ENCODE peak calls at places on chromosome 6, in ten cellular contexts. B is PC-3, T is body of pancreas, A is neural progenitor cell, O is uterus, F is H9, D is A549, P is K562, W is thoracic aorta, E is IMR-90. N is an unnamed sample.

GRCh38 chr6:136549359-136550044 is 720 bp downstream of the MAP7 start:
- DNase-seq in B (peak; percentile 37), T (peak; percentile 18), A (peak; percentile 56), O (peak; percentile 18), F (peak; percentile 53), D (peak; percentile 49), P (peak; percentile 36), W (no peak), E (no peak), N (peak; percentile 39)

GRCh38 chr6:117573006-117573680 is 29.2 kb downstream of the GOPC start:
- DNase-seq in B (no peak), T (no peak), A (no peak), O (no peak), F (no peak), D (no peak), P (no peak), W (no peak), E (no peak), N (no peak)

GRCh38 chr6:136669299-136669699 is 119.1 kb upstream of the MAP7 start:
- DNase-seq in B (peak; percentile 85), T (peak; percentile 26), A (no peak), O (no peak), F (no peak), D (no peak), P (peak; percentile 77), W (no peak), E (peak; percentile 89), N (no peak)

GRCh38 chr6:7161253-7161623 is 53.5 kb downstream of the RREB1 start:
- DNase-seq in B (no peak), T (no peak), A (no peak), O (no peak), F (no peak), D (no peak), P (no peak), W (no peak), E (no peak), N (no peak)

GRCh38 chr6:137352859-137353258 is 133.7 kb upstream of the IFNGR1 start:
- DNase-seq in B (no peak), T (no peak), A (no peak), O (no peak), F (no peak), D (peak; percentile 18), P (no peak), W (no peak), E (no peak), N (peak; percentile 55)

GRCh38 chr6:155583997-155584396 is 128.4 kb upstream of the NOX3 start:
- DNase-seq in B (no peak), T (no peak), A (no peak), O (no peak), F (no peak), D (no peak), P (no peak), W (no peak), E (no peak), N (no peak)

GRCh38 chr6:161476711-161477110 is 202.8 kb upstream of the AGPAT4 start:
- DNase-seq in B (no peak), T (peak; percentile 25), A (no peak), O (no peak), F (no peak), D (no peak), P (no peak), W (no peak), E (no peak), N (no peak)

GRCh38 chr6:105824732-105825131 is 261.4 kb upstream of the PRDM1 start:
- DNase-seq in B (peak; percentile 9), T (no peak), A (no peak), O (no peak), F (no peak), D (no peak), P (no peak), W (no peak), E (peak; percentile 81), N (no peak)

GRCh38 chr6:160137130-160137988 is 15.7 kb downstream of the SLC22A1 start:
- DNase-seq in B (no peak), T (peak; percentile 44), A (no peak), O (no peak), F (no peak), D (no peak), P (no peak), W (no peak), E (no peak), N (no peak)

GRCh38 chr6:160138839-160139419 is 17.3 kb downstream of the SLC22A1 start:
- DNase-seq in B (no peak), T (no peak), A (no peak), O (no peak), F (no peak), D (no peak), P (no peak), W (no peak), E (no peak), N (no peak)

GRCh38 chr6:160135922-160136655 is 14.5 kb downstream of the SLC22A1 start:
- DNase-seq in B (no peak), T (no peak), A (no peak), O (no peak), F (no peak), D (no peak), P (no peak), W (no peak), E (no peak), N (no peak)

GRCh38 chr6:160139420-160139851 is 17.8 kb downstream of the SLC22A1 start:
- DNase-seq in B (peak; percentile 81), T (no peak), A (no peak), O (peak; percentile 55), F (no peak), D (peak; percentile 62), P (no peak), W (peak; percentile 24), E (peak; percentile 92), N (no peak)

DNA sequence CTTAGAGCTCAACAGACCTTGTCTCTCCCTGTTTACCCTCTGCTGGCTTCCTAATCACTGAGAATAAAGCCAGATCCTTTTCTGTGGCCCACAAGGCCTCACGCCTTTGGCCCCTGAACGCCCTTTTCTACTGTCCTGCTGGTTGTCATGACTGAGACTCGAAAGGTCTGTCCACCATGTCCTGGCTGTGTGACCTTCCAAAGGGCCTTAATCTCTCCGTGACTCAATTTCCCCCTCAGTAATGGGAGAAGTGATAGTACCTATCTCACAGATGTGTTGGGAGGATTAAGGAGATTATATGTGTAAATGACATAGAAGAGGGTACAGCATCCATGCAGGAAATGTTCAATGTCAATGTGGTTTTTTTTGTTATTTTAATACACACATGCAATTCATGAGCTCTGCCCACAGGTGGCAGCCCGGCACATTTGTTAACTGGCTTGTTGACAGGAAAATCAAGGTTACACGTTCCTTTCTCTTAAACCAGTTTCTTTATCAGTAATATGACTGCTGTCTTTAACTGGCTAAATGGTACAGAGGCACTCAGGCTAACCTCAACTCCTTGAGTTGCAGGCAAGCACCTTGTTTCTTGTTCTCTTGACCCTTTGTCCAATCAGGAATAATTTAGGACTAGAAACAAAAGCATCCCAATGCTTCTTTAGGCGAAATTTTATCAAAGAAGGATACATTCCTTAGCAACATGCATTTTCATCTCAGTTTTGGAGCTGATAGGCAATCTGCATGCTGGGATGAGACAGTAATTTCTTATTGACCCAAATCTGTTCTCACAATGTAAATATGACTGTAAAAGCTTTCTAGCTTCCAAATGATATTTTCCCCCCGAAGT is 16.6 kb downstream of the SLC22A1 start:
- DNase-seq in B (peak; percentile 74), T (peak; percentile 68), A (peak; percentile 59), O (peak; percentile 53), F (no peak), D (peak; percentile 65), P (peak; percentile 73), W (no peak), E (peak; percentile 72), N (no peak)
- TF ChIP-seq CTCF in B (peak; percentile 79), T (peak; percentile 72), A (peak; percentile 76), O (peak; percentile 72), F (peak; percentile 84), D (peak; percentile 62), P (peak; percentile 85), W (peak; percentile 76), E (peak; percentile 76), N (peak; percentile 75)

GRCh38 chr6:167092672-167093339 is 30.1 kb upstream of the CCR6 start:
- DNase-seq in B (no peak), T (no peak), A (no peak), O (no peak), F (no peak), D (no peak), P (no peak), W (no peak), E (no peak), N (no peak)

GRCh38 chr6:167089243-167090142 is 33.4 kb upstream of the CCR6 start:
- DNase-seq in B (no peak), T (no peak), A (no peak), O (no peak), F (no peak), D (no peak), P (no peak), W (no peak), E (no peak), N (no peak)

GRCh38 chr6:167093406-167093921 is 29.4 kb upstream of the CCR6 start:
- DNase-seq in B (no peak), T (no peak), A (no peak), O (no peak), F (no peak), D (no peak), P (no peak), W (no peak), E (no peak), N (no peak)

GRCh38 chr6:167090171-167090570 is 32.7 kb upstream of the CCR6 start:
- DNase-seq in B (no peak), T (no peak), A (no peak), O (no peak), F (no peak), D (no peak), P (no peak), W (no peak), E (no peak), N (no peak)

DNA sequence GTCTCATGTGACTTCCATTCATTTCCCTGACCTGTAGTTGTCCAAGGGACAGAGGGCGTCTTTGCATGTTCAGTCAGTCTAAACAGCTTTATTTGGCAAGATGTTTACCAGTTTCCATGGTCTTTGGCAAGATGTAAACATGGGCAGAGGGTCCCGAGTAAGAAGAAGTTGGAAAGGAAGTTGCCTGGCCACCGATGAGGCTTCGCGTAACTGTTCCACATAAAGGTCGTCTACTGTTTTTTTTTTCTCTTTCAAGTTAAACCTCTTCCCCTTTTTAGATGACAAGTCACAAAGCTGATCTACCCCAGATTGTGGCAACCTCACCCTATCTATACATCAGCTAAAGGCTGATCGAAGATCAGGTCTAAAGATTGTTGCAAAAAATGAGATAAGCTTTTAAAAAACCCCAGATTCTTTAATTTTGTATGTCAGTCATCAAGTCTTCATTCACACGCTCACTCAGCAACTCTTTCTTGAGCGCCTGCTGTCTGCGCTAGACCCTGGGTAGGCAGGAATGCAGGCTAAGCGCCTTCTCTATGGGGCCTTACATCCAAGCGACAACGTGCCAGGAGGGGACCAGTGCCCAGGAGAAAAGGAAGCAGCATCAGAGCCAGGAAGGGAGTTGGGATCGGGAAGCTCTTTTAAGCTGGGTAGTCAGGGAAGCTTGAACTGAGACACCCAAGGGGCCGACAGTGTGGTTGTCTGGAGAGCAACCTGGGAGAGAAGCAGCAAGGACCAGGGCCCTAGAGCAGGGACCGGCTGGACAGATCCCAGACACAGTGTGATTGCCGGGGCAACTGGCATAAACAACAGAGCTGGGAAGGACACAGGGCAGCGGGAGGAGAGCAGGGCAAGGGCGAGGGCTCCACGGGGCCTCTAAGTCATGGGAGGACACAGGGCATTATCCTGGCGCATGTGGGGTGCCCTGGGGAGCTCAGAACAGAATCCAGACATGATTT is 31.5 kb upstream of the CCR6 start:
- DNase-seq in B (no peak), T (peak; percentile 19), A (no peak), O (no peak), F (no peak), D (no peak), P (no peak), W (no peak), E (no peak), N (no peak)
- H3K4me1 ChIP-seq in B (no peaks in the 10 kb centered on the region), T (no peaks in the 10 kb centered on the region), A (peaks cover 16% of the 10 kb centered on the region), O (no peaks in the 10 kb centered on the region), F (no peaks in the 10 kb centered on the region), D (no peaks in the 10 kb centered on the region), P (peaks cover 9% of the 10 kb centered on the region), W (no peaks in the 10 kb centered on the region), E (no peaks in the 10 kb centered on the region), N (no peaks in the 10 kb centered on the region)

DNA sequence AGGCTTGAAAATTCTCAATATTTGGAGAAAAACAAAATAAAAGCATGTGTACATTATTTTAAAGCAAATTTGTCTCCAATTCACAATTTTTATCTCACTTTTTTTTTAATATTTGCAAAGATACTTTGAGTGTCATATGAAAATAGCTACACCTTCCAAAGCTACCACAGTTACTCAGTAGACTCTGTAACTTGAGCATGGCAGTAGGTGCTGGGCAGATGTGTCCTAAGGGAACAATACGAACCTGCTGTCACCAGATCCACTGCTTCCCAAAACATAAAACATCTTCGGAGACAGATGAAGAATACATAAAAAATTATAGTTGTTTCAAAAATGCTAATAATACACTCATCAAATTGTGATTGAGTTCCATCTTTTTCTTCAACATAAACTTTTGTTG is 10.6 kb downstream of the WDR27 start:
- DNase-seq in B (no peak), T (no peak), A (no peak), O (no peak), F (no peak), D (no peak), P (no peak), W (no peak), E (no peak), N (no peak)
- H3K9me3 ChIP-seq in B (no peaks in the 10 kb centered on the region), T (no peaks in the 10 kb centered on the region), A (peaks cover 10% of the 10 kb centered on the region), O (no peaks in the 10 kb centered on the region), F (no peaks in the 10 kb centered on the region), D (peaks cover 8% of the 10 kb centered on the region), P (peaks cover 7% of the 10 kb centered on the region), W (peaks cover 3% of the 10 kb centered on the region), E (peaks cover 4% of the 10 kb centered on the region), N (peaks cover 6% of the 10 kb centered on the region)

DNA sequence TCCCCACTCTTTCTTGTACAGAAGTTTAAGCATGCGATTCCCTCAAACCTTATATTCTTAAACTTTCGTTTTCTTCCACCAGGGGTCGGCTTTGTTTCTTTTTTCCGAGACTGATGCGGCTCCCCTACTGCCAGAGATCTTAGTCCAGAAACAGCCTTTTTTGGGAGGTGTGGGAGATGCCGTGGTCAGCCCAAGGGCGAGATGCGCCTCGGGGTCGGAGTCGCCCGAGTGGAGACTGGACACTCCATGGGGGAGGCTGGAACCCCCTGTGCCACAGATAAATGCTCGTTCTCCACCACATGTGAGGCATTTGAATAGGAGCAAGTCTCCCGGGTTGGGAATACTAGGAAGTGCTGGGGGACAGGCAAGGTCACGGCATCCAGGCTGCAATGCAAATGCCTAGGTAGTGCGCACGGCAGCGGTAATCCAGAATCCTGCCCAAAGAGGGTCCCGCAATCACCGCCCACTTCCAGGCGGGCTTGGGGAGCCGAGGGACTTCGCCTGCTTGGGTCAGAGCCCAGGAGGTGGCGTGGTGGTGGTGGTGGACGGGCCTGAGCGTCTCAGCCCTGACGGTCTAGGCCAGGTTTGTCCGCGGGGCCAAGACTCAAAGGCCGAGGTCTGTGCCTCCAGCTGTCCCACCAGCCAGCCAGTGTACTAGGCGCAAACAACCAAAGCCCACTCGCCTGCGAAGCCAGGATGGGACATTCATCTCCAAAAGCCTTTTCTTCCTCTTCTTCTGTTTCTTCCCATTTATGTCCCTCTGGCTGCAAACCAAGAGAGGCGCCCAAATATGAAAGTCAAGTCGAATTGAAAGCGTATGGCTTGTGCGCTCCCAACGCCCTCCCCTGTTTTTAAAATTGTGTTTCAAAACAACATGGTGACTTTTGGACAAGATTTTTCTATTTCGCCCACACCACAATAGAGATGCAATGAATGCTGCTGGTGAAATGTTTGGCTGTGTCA is 39.3 kb upstream of the OSTM1 start:
- DNase-seq in B (peak; percentile 64), T (peak; percentile 37), A (peak; percentile 76), O (peak; percentile 16), F (peak; percentile 81), D (peak; percentile 34), P (peak; percentile 65), W (no peak), E (peak; percentile 48), N (peak; percentile 67)
- TF ChIP-seq CTCF in B (peak; percentile 70), T (peak; percentile 34), A (peak; percentile 72), O (peak; percentile 54), F (peak; percentile 74), D (peak; percentile 65), P (peak; percentile 51), W (peak; percentile 58), E (peak; percentile 69), N (peak; percentile 49)